ENCODE peak calls at places on chromosomes 2 and 18, in ten cellular contexts. Z is GM10248; I is naive B cell; X is naive thymus-derived CD4-positive, alpha-beta T cell; B is type B pancreatic cell; T is fibroblast of villous mesenchyme; K is activated CD4-positive, alpha-beta T cell treated with anti-CD3 and anti-CD28 coated beads, Interleukin-2, amount 10 ng/mL, durations not matched to agents 7 days and 5 days; C is mucosa of gallbladder; F is effector CD4-positive, alpha-beta T cell; P is GM12892. H is an unnamed sample.

GRCh38 chr2:219406861-219407230 is 11.3 kb upstream of the DES start:
- DNase-seq in Z (no peak), I (no peak), X (no peak), B (no peak), T (peak; percentile 71), K (no peak), C (peak; percentile 53), F (no peak), P (no peak), H (no peak)

GRCh38 chr2:6793371-6793770 is 72.3 kb downstream of the CMPK2 start:
- DNase-seq in Z (no peak), I (no peak), X (no peak), B (no peak), T (peak; percentile 58), K (no peak), C (no peak), F (no peak), P (no peak), H (no peak)

GRCh38 chr2:98588880-98589425 is 19.4 kb downstream of the COA5 start:
- DNase-seq in Z (no peak), I (no peak), X (no peak), B (no peak), T (no peak), K (no peak), C (no peak), F (no peak), P (no peak), H (no peak)

GRCh38 chr2:220076734-220077133 is 449.3 kb downstream of the SLC4A3 start:
- DNase-seq in Z (no peak), I (no peak), X (no peak), B (no peak), T (peak; percentile 75), K (no peak), C (no peak), F (no peak), P (no peak), H (no peak)

GRCh38 chr2:151186011-151186410 is 75.7 kb downstream of the RBM43 start:
- DNase-seq in Z (no peak), I (no peak), X (no peak), B (no peak), T (no peak), K (no peak), C (no peak), F (no peak), P (no peak), H (no peak)

GRCh38 chr2:223949241-223949640 is 4.1 kb upstream of the WDFY1 start:
- DNase-seq in Z (peak; percentile 22), I (no peak), X (no peak), B (no peak), T (no peak), K (no peak), C (no peak), F (no peak), P (no peak), H (peak; percentile 44)

GRCh38 chr2:168189835-168190426 is 57.5 kb downstream of the STK39 start:
- DNase-seq in Z (no peak), I (no peak), X (no peak), B (no peak), T (peak; percentile 32), K (no peak), C (no peak), F (no peak), P (no peak), H (no peak)

GRCh38 chr2:43269074-43269572 is 42.7 kb upstream of the ZFP36L2 start:
- DNase-seq in Z (no peak), I (no peak), X (no peak), B (no peak), T (peak; percentile 100), K (no peak), C (peak; percentile 76), F (no peak), P (no peak), H (no peak)

GRCh38 chr2:201182650-201183372 is at the start of gene CASP10:
- DNase-seq in Z (peak; percentile 67), I (peak; percentile 63), X (peak; percentile 83), B (no peak), T (peak; percentile 79), K (peak; percentile 50), C (peak; percentile 53), F (peak; percentile 15), P (no peak), H (peak; percentile 32)

GRCh38 chr18:79693561-79694205 is 14.1 kb downstream of the CTDP1 start:
- DNase-seq in Z (no peak), I (no peak), X (no peak), B (no peak), T (no peak), K (no peak), C (no peak), F (no peak), P (no peak), H (no peak)

GRCh38 chr2:101832114-101832513 is 134.6 kb downstream of the MAP4K4 start:
- DNase-seq in Z (no peak), I (no peak), X (no peak), B (no peak), T (no peak), K (no peak), C (no peak), F (no peak), P (no peak), H (no peak)

GRCh38 chr2:190180313-190181065 is 118.0 kb upstream of the MSTN start:
- DNase-seq in Z (peak; percentile 83), I (peak; percentile 48), X (no peak), B (peak; percentile 74), T (no peak), K (peak; percentile 6), C (no peak), F (no peak), P (peak; percentile 63), H (peak; percentile 29)

H was measured in activated naive CD4-positive, alpha-beta T cell treated with anti-CD3 and anti-CD28 coated beads for 36 hours.